ENCODE peak calls at places on chromosomes 11 and 22, in four cellular contexts. Q is lung, P is left ventricle myocardium inferior, Z is B cell. T is an unnamed sample.
A peak's percentile ranks its signal among the peaks of the same experiment; 100 is the strongest.

GRCh38 chr11:67265633-67266423 is 445 bp upstream of the GRK2 start:
- DNase-seq in Z (peak; percentile 96), Q (peak; percentile 81), P (peak; percentile 83), T (peak; percentile 81)

GRCh38 chr11:108199446-108200321 is 22.8 kb downstream of the NPAT start:
- DNase-seq in Z (peak; percentile 55), P (no peak), Q (peak; percentile 38), T (peak; percentile 72)

GRCh38 chr11:114199051-114199450 is 97.1 kb upstream of the NNMT start:
- DNase-seq in Q (no peak), P (no peak), Z (no peak), T (no peak)

GRCh38 chr11:59668188-59668949 is 468 bp downstream of the PATL1 start:
- DNase-seq in Z (peak; percentile 74), P (peak; percentile 43), Q (peak; percentile 66), T (peak; percentile 77)

GRCh38 chr11:111205622-111206385 is 39.7 kb upstream of the POU2AF2 start:
- DNase-seq in P (no peak), Z (no peak), Q (no peak), T (no peak)

GRCh38 chr11:80330302-80330701 is 889.5 kb upstream of the TENM4 start:
- DNase-seq in Z (no peak), Q (no peak), P (no peak), T (no peak)

GRCh38 chr11:69553416-69554357 is 72.2 kb downstream of the LINC01488 start:
- DNase-seq in Z (no peak), Q (no peak), P (no peak), T (no peak)

GRCh38 chr11:119660166-119660720 is 68.8 kb downstream of the NECTIN1 start:
- DNase-seq in Z (no peak), P (no peak), Q (no peak), T (no peak)

GRCh38 chr22:42805016-42805997 is 51.8 kb downstream of the ARFGAP3 start:
- DNase-seq in Q (peak; percentile 63), Z (no peak), P (peak; percentile 46), T (no peak)

GRCh38 chr22:24703101-24703500 is 71.4 kb downstream of the PIWIL3 start:
- DNase-seq in Z (no peak), P (peak; percentile 41), Q (no peak), T (no peak)

GRCh38 chr11:75454987-75455386 is 22.0 kb upstream of the KLHL35 start:
- DNase-seq in P (no peak), Q (no peak), Z (no peak), T (no peak)

GRCh38 chr11:69823641-69824285 is 4.5 kb upstream of the FGF3 start:
- DNase-seq in Q (no peak), Z (no peak), P (no peak), T (no peak)

GRCh38 chr11:45556851-45557707 is 108.3 kb downstream of the CHST1 start:
- DNase-seq in P (no peak), Z (no peak), Q (no peak), T (no peak)

DNA sequence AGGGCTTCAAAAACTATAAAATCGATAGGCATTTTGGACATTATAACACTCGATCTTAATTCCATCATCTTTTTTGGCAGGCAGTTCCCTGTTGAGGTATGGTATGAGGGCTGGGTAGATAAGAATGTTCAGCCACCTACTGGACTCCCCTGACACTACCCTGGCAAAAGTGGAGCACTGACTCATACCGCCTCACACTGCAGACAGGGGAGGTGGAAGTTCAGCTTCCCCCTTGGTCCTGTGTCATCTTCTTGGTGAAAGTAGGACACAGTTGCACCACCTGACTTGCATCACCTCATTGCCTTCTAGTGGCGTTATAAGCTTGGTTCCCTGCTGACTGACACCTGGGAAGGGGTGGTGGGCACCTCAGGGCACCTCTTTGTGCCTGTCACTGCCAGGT is 30.4 kb downstream of the PAAF1 start:
- DNase-seq in Z (no peak), P (no peak), Q (no peak), T (peak; percentile 1)
- TF ChIP-seq CTCF in Z (no peak), P (peak; percentile 49), Q (no peak), T (no peak)

GRCh38 chr22:38828191-38828590 is 15.6 kb downstream of the NPTXR start:
- DNase-seq in Z (no peak), Q (no peak), P (no peak), T (no peak)
- TF ChIP-seq CTCF in Z (no peak), Q (no peak), P (no peak), T (no peak)

DNA sequence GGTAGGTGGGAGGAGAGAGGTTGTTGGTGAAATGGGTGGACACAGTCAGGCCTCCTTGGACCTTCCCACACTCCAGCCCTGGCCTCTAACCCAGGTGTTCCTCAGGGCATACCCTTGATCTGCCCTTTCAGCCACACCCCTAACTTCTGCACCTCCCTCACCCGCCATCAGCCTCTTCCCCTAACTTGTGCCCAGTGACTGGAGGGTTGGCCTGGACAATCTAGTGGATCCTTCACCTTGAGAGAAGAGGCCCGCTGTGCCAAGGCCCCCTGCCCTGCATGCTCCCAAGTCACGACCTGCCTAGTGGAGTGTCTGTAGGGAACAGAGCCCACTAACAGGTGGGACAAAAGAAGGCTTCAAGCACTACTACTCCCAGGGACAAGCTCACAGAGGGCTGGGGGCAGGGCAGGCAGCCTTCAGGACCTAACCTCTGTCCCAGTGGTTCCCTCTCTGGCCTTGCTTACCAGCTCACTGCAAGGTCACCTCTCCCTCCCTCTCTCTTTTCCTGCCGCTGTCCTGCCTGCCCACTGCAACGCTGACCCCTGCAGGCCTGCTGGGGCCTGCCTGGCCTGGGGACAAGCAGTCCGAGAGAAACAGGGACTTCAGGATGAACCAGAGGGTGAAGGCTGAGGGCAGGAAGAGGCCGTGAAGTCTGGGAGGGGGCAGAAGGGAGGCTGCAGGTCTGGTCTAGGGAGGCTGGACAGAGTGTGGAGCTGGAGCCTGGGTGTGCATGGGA is 3.3 kb downstream of the SYT7 start:
- DNase-seq in P (peak; percentile 48), Q (no peak), Z (no peak), T (no peak)
- TF ChIP-seq CTCF in P (peak; percentile 58), Q (no peak), Z (no peak), T (no peak)

GRCh38 chr11:17267576-17267975 is 9.0 kb upstream of the NUCB2 start:
- DNase-seq in Q (no peak), P (no peak), Z (no peak), T (peak; percentile 9)
- TF ChIP-seq CTCF in Q (no peak), P (no peak), Z (no peak), T (no peak)

GRCh38 chr11:125348704-125349635 is 147.1 kb downstream of the FEZ1 start:
- DNase-seq in P (peak; percentile 55), Z (peak; percentile 55), Q (no peak), T (peak; percentile 11)
- TF ChIP-seq CTCF in P (peak; percentile 96), Z (peak; percentile 84), Q (peak; percentile 37), T (peak; percentile 88)

GRCh38 chr11:64656797-64657196 is 65.8 kb downstream of the SLC22A12 start:
- DNase-seq in Q (no peak), P (no peak), Z (no peak), T (no peak)
- TF ChIP-seq CTCF in Q (no peak), P (no peak), Z (no peak), T (no peak)

GRCh38 chr11:86408845-86409244 is 34.2 kb downstream of the CCDC81 start:
- DNase-seq in Z (no peak), P (no peak), Q (no peak), T (no peak)
- TF ChIP-seq CTCF in Z (no peak), P (no peak), Q (no peak), T (no peak)

DNA sequence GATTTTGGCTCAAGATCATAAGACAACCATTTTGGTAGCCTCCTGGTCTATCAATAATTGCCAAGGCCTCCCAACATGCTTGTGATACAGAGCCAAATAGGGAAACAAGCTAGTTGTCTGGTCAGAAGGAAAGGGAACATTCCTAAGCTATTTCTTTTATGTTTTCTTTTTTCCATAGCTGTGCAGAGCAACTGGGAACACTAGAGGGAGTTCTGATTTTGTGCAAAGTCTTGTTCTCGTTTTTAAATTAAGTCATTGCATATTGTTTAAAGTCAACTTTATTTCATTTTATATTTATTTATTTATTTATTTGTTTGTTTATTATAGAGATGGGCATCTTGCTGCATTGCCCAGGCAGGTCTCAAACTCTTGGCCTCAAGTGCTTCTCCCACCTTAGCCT is 416.8 kb upstream of the CHORDC1 start:
- DNase-seq in Z (no peak), P (no peak), Q (no peak), T (no peak)
- TF ChIP-seq CTCF in Z (no peak), P (peak; percentile 25), Q (no peak), T (no peak)

DNA sequence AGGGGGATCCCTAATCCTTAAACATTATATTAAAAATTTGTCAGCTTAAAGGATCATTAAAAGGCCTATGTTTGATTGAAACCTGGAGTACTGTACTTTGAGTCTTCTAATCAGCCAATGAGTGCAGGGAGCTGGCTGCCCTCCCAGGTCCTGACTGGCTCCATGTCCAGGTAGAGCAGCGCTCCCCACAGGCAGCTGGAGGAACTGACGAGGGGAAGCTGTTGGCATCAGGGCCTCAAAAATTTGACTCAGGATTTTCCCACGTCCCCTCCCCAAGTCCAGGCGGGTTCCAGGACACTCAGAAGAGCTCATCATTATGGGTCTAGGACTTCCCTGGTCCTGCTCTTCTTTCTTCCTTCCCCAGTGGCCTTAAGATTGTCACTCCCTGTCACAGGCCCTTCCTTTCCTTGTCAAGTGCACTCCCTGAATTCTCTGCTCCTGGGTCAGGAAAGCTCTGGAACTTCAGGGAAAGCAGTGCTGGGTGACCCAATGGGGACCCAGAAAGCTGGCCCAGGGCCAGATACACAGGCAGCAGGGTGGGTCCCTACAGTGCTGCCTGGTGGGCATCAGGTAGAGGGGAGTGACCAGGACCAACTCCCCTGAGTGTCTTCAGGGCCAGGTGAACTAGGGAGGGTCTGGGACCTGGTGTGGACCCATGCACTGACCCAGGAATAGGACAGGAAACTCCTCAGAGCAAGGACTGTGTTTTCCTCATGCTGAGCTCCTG is 65.5 kb downstream of the GGTLC2 start:
- DNase-seq in Q (no peak), Z (no peak), P (no peak), T (no peak)
- TF ChIP-seq CTCF in Q (no peak), Z (no peak), P (no peak), T (peak; percentile 4)

T was measured in GM12865.